ENCODE peak calls at places on chromosomes 12 and 14, in four cellular contexts. Y, W, A and E are unnamed samples.

GRCh38 chr12:27351476-27351875 is 18.8 kb downstream of the BMAL2 start:
- DNase-seq in Y (no peak), W (no peak), A (no peak), E (no peak)

GRCh38 chr14:36522972-36523685 is 3.1 kb upstream of the NKX2-1 start:
- DNase-seq in Y (no peak), W (no peak), A (no peak), E (no peak)

GRCh38 chr14:24311837-24312615 is 724 bp downstream of the LTB4R start:
- DNase-seq in Y (peak; percentile 29), W (no peak), A (no peak), E (no peak)

GRCh38 chr14:102927878-102928411 is 5.5 kb downstream of the AMN start:
- DNase-seq in Y (no peak), W (peak; percentile 70), A (no peak), E (no peak)

GRCh38 chr12:67430708-67431335 is 161.7 kb downstream of the CAND1 start:
- DNase-seq in Y (peak; percentile 85), W (no peak), A (no peak), E (no peak)

GRCh38 chr12:64577046-64577445 is 33.2 kb upstream of the RASSF3 start:
- DNase-seq in Y (no peak), W (no peak), A (no peak), E (no peak)

GRCh38 chr12:100706029-100706428 is 88.5 kb upstream of the ANO4 start:
- DNase-seq in Y (peak; percentile 81), W (no peak), A (no peak), E (no peak)

GRCh38 chr14:52079239-52079956 is 10.5 kb upstream of the NID2 start:
- DNase-seq in Y (no peak), W (no peak), A (no peak), E (no peak)

GRCh38 chr14:91919814-91920213 is 27.7 kb downstream of the FBLN5 start:
- DNase-seq in Y (peak; percentile 27), W (no peak), A (no peak), E (no peak)

GRCh38 chr12:57470970-57471656 is 8.6 kb downstream of the ARHGAP9 start:
- DNase-seq in Y (no peak), W (no peak), A (no peak), E (no peak)

DNA sequence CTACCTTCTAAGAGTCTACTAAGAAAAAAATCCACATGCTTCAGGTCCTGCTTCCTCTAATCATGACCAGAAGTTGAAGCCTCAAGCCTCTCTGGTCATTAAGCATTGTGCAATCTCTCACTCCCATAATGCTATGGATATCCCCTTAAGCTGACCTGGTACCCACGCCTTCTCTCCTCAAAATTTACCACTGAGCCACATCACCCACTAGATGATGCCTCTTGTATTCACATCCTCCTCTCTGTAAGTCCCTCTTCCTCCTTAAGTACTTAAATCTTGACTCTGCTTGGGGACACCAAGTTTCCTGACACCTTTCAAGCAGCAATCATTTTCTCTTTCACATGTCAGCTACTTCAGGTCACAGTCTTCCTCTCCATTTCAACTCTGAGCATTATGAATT is 9.8 kb downstream of the GALNT4 start:
- DNase-seq in Y (no peak), W (no peak), A (no peak), E (no peak)
- TF ChIP-seq CTCF in Y (no peak), W (no peak), A (no peak), E (no peak)

DNA sequence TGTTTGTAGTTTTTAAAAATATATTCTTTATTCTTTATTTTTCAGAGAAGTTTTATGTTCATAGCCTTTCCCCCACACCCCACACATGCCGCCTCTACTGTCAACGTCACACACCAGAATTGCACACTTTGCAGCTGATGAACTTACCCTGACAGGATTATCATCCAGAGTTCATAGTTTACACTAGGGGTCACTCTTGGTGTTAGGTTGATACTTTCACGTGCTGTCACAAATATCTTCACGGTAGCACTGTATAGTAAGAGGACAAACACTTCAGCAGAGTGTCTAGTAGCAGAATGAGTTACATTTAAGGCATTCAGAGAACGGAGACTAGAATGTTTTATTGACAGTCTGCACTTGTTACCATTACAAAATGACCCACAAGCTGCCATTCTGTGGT is 5.2 kb downstream of the DPPA3 start:
- DNase-seq in Y (no peak), W (no peak), A (no peak), E (no peak)
- TF ChIP-seq CTCF in Y (no peak), W (no peak), A (no peak), E (no peak)

DNA sequence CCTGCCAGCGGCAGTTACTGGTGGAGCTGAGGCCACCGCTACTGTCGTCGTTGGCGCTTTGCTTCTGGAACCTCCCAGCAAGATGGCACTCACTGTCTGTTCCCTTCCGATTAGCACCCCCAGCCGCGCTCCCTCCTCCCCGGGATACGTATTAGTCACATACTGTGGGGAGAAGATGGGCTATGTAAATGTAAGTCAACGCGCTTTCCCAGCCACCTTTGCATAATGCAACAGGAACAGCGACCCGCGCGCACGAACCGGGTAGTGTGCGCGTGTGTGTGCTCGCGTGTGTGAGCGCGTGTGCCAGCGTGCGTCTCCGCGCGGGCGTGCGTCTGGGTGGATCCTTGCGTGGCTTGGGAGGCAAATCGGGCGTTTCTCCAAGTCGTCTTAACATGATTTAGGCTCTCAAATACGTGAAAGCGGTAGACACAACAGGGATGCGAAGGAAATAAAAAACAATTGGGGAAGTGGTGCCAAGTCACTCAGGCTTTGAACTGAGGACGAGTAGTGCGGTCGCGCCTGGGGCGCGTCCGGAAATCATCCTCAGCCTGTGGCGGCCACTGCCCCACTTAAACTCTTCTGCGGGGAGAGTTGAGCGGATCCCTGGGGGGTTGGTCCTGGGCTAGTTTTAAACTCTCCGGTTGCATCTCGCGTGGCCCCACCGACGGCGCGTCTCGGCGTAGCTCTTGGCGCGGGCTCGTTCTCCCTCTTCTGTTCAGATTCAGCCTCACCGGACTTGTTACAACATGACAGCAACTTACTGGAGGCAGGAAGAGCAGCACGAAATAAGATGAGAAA is 1.8 kb downstream of the FLRT2 start:
- DNase-seq in Y (peak; percentile 86), W (peak; percentile 66), A (no peak), E (peak; percentile 26)
- TF ChIP-seq CTCF in Y (peak; percentile 43), W (no peak), A (no peak), E (no peak)

DNA sequence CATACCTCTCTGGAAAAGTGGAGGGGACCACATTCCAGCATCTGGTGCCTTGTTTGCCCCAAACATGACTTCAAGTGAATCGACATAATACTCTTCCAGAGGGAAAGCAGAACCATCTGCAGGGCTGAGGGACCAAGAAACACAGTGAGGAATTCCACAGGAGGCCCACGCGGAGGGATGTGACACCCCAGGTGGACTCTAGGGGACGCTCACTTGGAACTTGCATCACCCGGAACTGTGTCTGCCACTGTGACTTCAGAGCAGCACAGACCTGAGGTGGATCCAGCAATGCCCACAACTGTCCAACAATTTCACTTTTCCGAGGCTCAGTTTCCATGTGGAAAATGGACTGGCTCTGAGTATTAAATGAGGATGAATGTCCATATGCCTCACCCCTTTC is 14.3 kb upstream of the CLMN start:
- DNase-seq in Y (no peak), W (no peak), A (no peak), E (no peak)
- TF ChIP-seq CTCF in Y (no peak), W (no peak), A (no peak), E (no peak)

DNA sequence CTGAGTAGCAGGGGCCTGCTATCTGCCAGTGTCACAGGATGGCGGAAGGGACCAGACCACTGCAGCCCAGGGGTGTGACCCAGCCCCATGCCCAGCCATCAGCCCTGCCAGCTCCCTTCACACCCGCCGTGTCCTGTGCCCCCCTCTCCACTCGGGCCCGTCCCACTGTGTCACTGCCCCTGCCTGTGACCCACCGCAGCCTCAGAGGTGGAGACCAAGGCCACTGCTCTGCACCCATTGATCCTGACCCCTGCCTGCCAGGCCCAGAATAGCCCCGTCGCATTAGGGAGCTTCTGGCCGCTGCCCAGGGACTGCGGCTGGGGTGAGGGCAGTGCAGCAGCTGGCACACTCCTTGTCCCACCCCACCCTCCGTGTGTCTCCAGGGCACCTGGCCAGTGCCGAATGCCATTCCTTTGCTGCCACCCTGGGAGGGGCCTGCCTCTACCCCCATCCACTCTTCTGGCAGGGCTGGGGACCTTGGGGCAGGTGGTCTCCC is 2.1 kb upstream of the CRIP2 start:
- DNase-seq in Y (no peak), W (no peak), A (no peak), E (peak; percentile 71)
- TF ChIP-seq CTCF in Y (no peak), W (no peak), A (no peak), E (no peak)

GRCh38 chr12:111408116-111408440 is 2.4 kb downstream of the SH2B3 start:
- DNase-seq in Y (no peak), W (no peak), A (no peak), E (no peak)
- TF ChIP-seq CTCF in Y (no peak), W (no peak), A (no peak), E (no peak)

GRCh38 chr12:113316155-113316554 is 18.8 kb downstream of the SLC8B1 start:
- DNase-seq in Y (no peak), W (no peak), A (no peak), E (no peak)
- TF ChIP-seq CTCF in Y (peak; percentile 14), W (no peak), A (no peak), E (no peak)

GRCh38 chr14:20247651-20248246 is 8.7 kb downstream of the OR11H4 start:
- DNase-seq in Y (no peak), W (no peak), A (no peak), E (no peak)
- TF ChIP-seq CTCF in Y (no peak), W (no peak), A (peak; percentile 17), E (no peak)

GRCh38 chr14:35261774-35262173 is 30.4 kb upstream of the PSMA6 start:
- DNase-seq in Y (peak; percentile 31), W (no peak), A (no peak), E (no peak)
- TF ChIP-seq CTCF in Y (peak; percentile 14), W (no peak), A (no peak), E (no peak)

GRCh38 chr12:55658635-55659391 is 22.1 kb downstream of the OR10P1 start:
- DNase-seq in Y (no peak), W (no peak), A (no peak), E (no peak)

GRCh38 chr12:55658212-55658611 is 21.5 kb downstream of the OR10P1 start:
- DNase-seq in Y (no peak), W (no peak), A (no peak), E (no peak)

GRCh38 chr12:55663391-55663790 is 26.7 kb downstream of the OR10P1 start:
- DNase-seq in Y (no peak), W (no peak), A (no peak), E (no peak)

GRCh38 chr12:55657282-55657681 is 20.6 kb downstream of the OR10P1 start:
- DNase-seq in Y (no peak), W (no peak), A (no peak), E (no peak)

DNA sequence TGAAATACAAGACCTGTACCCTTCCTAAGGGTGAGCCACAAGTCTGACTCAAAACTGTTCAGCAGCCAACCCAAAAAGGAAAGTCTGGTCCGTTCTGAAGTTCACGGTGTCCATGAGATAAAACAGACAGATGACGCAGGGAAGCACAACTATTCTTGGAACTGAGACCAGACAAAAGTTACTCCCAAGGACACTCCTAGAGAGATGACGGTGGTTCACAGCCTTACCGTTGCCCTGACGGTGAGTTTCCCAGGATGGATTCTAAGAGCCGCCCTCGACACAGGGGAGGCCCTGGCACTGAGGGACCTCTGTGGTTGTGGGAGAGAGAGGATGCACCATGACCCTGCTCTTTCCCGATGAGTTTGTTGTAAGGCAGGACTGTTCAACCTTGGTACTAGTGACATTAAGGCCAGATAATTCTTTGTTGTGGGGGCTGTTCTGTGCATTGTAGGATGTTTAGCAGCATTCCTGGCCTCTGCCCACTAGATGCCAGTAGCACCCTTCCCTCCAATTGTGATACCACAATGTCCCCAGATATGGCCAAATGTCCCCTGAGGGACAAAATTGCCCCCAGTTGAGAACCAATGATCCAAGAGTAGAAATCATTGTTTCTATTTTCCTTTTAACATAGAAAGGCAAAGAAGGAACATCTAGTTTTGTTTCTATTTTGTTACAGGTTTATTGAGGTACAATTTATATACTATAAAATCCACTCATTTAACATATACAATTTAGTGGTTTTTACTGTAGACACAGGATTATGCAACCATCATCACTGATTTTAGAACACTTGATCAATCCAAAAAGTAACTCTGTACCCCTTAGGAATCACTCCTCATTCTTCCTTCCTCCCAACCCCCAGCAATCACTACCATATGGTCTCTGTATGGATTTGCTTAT is 23.0 kb downstream of the OR10P1 start:
- DNase-seq in Y (peak; percentile 28), W (no peak), A (no peak), E (no peak)
- TF ChIP-seq CTCF in Y (peak; percentile 62), W (no peak), A (no peak), E (no peak)